ENCODE peak calls at places on chromosome 12, in seven cellular contexts. One of them, this sample, is unnamed.

GRCh38 chr12:129606239-129606638 is 297.6 kb downstream of the TMEM132D start:
- DNase-seq in SK-N-SH: no peak
- DNase-seq in neural progenitor cell: no peak
- DNase-seq in neuronal stem cell: no peak
- DNase-seq in PC-3: no peak
- DNase-seq in fibroblast of lung: no peak
- DNase-seq in IMR-90: no peak
- DNase-seq in this sample: no peak

GRCh38 chr12:19550626-19551025 is 111.3 kb downstream of the AEBP2 start:
- DNase-seq in neuronal stem cell: no peak
- DNase-seq in SK-N-SH: no peak
- DNase-seq in fibroblast of lung: no peak
- DNase-seq in neural progenitor cell: no peak
- DNase-seq in IMR-90: no peak
- DNase-seq in PC-3: no peak
- DNase-seq in this sample: no peak

GRCh38 chr12:103858335-103858734 is 17.3 kb upstream of the NT5DC3 start:
- DNase-seq in PC-3: no peak
- DNase-seq in neural progenitor cell: no peak
- DNase-seq in fibroblast of lung: no peak
- DNase-seq in SK-N-SH: no peak
- DNase-seq in IMR-90: no peak
- DNase-seq in neuronal stem cell: no peak
- DNase-seq in this sample: no peak

GRCh38 chr12:78183854-78184253 is 353.2 kb downstream of the NAV3 start:
- DNase-seq in PC-3: no peak
- DNase-seq in IMR-90: peak; percentile 37
- DNase-seq in SK-N-SH: no peak
- DNase-seq in neural progenitor cell: no peak
- DNase-seq in neuronal stem cell: no peak
- DNase-seq in fibroblast of lung: peak; percentile 23
- DNase-seq in this sample: no peak

GRCh38 chr12:52506858-52507715 is 13.1 kb downstream of the KRT5 start:
- DNase-seq in SK-N-SH: peak; percentile 49
- DNase-seq in fibroblast of lung: peak; percentile 89
- DNase-seq in neural progenitor cell: peak; percentile 63
- DNase-seq in IMR-90: peak; percentile 65
- DNase-seq in neuronal stem cell: peak; percentile 15
- DNase-seq in PC-3: peak; percentile 72
- DNase-seq in this sample: peak; percentile 70

GRCh38 chr12:126198516-126198915 is 1133.3 kb downstream of the AACS start:
- DNase-seq in SK-N-SH: no peak
- DNase-seq in PC-3: no peak
- DNase-seq in IMR-90: no peak
- DNase-seq in neuronal stem cell: no peak
- DNase-seq in fibroblast of lung: no peak
- DNase-seq in neural progenitor cell: no peak
- DNase-seq in this sample: no peak

GRCh38 chr12:18895946-18896345 is 158.0 kb downstream of the CAPZA3 start:
- DNase-seq in IMR-90: no peak
- DNase-seq in fibroblast of lung: no peak
- DNase-seq in SK-N-SH: no peak
- DNase-seq in neural progenitor cell: peak; percentile 84
- DNase-seq in neuronal stem cell: peak; percentile 23
- DNase-seq in PC-3: no peak
- DNase-seq in this sample: no peak

GRCh38 chr12:48489012-48489411 is 6.7 kb downstream of the C12orf54 start:
- DNase-seq in neuronal stem cell: no peak
- DNase-seq in SK-N-SH: no peak
- DNase-seq in neural progenitor cell: no peak
- DNase-seq in fibroblast of lung: peak; percentile 27
- DNase-seq in IMR-90: peak; percentile 48
- DNase-seq in PC-3: no peak
- DNase-seq in this sample: no peak

GRCh38 chr12:62659457-62660295 is 193.1 kb downstream of the MON2 start:
- DNase-seq in IMR-90: no peak
- DNase-seq in neuronal stem cell: peak; percentile 48
- DNase-seq in SK-N-SH: no peak
- DNase-seq in neural progenitor cell: peak; percentile 81
- DNase-seq in fibroblast of lung: no peak
- DNase-seq in PC-3: no peak
- DNase-seq in this sample: no peak

GRCh38 chr12:108207791-108208730 is 79.0 kb downstream of the WSCD2 start:
- DNase-seq in fibroblast of lung: no peak
- DNase-seq in SK-N-SH: peak; percentile 31
- DNase-seq in neuronal stem cell: no peak
- DNase-seq in neural progenitor cell: no peak
- DNase-seq in PC-3: no peak
- DNase-seq in IMR-90: no peak
- DNase-seq in this sample: no peak

GRCh38 chr12:63066136-63066535 is 84.9 kb downstream of the AVPR1A start:
- DNase-seq in PC-3: no peak
- DNase-seq in neuronal stem cell: no peak
- DNase-seq in fibroblast of lung: no peak
- DNase-seq in SK-N-SH: no peak
- DNase-seq in IMR-90: no peak
- DNase-seq in neural progenitor cell: no peak
- DNase-seq in this sample: no peak

GRCh38 chr12:100498141-100498540 is 24.5 kb downstream of the NR1H4 start:
- DNase-seq in fibroblast of lung: no peak
- DNase-seq in neuronal stem cell: no peak
- DNase-seq in SK-N-SH: no peak
- DNase-seq in neural progenitor cell: no peak
- DNase-seq in PC-3: no peak
- DNase-seq in IMR-90: no peak
- DNase-seq in this sample: no peak

GRCh38 chr12:47346251-47347019 is 266.7 kb upstream of the AMIGO2 start:
- DNase-seq in SK-N-SH: no peak
- DNase-seq in fibroblast of lung: peak; percentile 53
- DNase-seq in neural progenitor cell: no peak
- DNase-seq in PC-3: no peak
- DNase-seq in IMR-90: no peak
- DNase-seq in neuronal stem cell: no peak
- DNase-seq in this sample: no peak

GRCh38 chr12:2267624-2268477 is 215.1 kb downstream of the CACNA1C start:
- DNase-seq in fibroblast of lung: peak; percentile 88
- DNase-seq in neuronal stem cell: no peak
- DNase-seq in neural progenitor cell: peak; percentile 68
- DNase-seq in SK-N-SH: no peak
- DNase-seq in IMR-90: peak; percentile 54
- DNase-seq in PC-3: no peak
- DNase-seq in this sample: no peak

GRCh38 chr12:53971129-53971528 is 1.8 kb upstream of the HOXC11 start:
- DNase-seq in IMR-90: no peak
- DNase-seq in fibroblast of lung: no peak
- DNase-seq in SK-N-SH: no peak
- DNase-seq in neuronal stem cell: no peak
- DNase-seq in neural progenitor cell: no peak
- DNase-seq in PC-3: no peak
- DNase-seq in this sample: no peak

GRCh38 chr12:53972152-53972702 is 699 bp upstream of the HOXC11 start:
- DNase-seq in SK-N-SH: no peak
- DNase-seq in neuronal stem cell: no peak
- DNase-seq in PC-3: peak; percentile 80
- DNase-seq in IMR-90: no peak
- DNase-seq in fibroblast of lung: no peak
- DNase-seq in neural progenitor cell: no peak
- DNase-seq in this sample: no peak

GRCh38 chr12:53973093-53974042 is at the start of gene HOXC11:
- DNase-seq in neuronal stem cell: no peak
- DNase-seq in neural progenitor cell: no peak
- DNase-seq in IMR-90: no peak
- DNase-seq in fibroblast of lung: no peak
- DNase-seq in PC-3: peak; percentile 12
- DNase-seq in SK-N-SH: no peak
- DNase-seq in this sample: no peak

GRCh38 chr12:53971686-53972085 is 1.2 kb upstream of the HOXC11 start:
- DNase-seq in PC-3: no peak
- DNase-seq in fibroblast of lung: no peak
- DNase-seq in SK-N-SH: no peak
- DNase-seq in neural progenitor cell: no peak
- DNase-seq in neuronal stem cell: no peak
- DNase-seq in IMR-90: no peak
- DNase-seq in this sample: no peak

GRCh38 chr12:53972722-53973092 is 219 bp upstream of the HOXC11 start:
- DNase-seq in neural progenitor cell: no peak
- DNase-seq in neuronal stem cell: no peak
- DNase-seq in SK-N-SH: no peak
- DNase-seq in fibroblast of lung: no peak
- DNase-seq in PC-3: no peak
- DNase-seq in IMR-90: no peak
- DNase-seq in this sample: no peak
- H2AFZ ChIP-seq in neural progenitor cell: no peak overlapping the region
- H2AFZ ChIP-seq in neuronal stem cell: no peak overlapping the region
- H2AFZ ChIP-seq in SK-N-SH: no peak overlapping the region
- H2AFZ ChIP-seq in fibroblast of lung: no peak overlapping the region
- H2AFZ ChIP-seq in PC-3: peak overlapping the region; percentile 41
- H2AFZ ChIP-seq in IMR-90: no peak overlapping the region
- H2AFZ ChIP-seq in this sample: no peak overlapping the region

GRCh38 chr12:27276275-27276674 is 32.2 kb downstream of the STK38L start:
- DNase-seq in fibroblast of lung: no peak
- DNase-seq in PC-3: no peak
- DNase-seq in IMR-90: no peak
- DNase-seq in SK-N-SH: no peak
- DNase-seq in neural progenitor cell: peak; percentile 50
- DNase-seq in neuronal stem cell: no peak
- DNase-seq in this sample: no peak

GRCh38 chr12:27272375-27273028 is 28.4 kb downstream of the STK38L start:
- DNase-seq in neural progenitor cell: no peak
- DNase-seq in SK-N-SH: no peak
- DNase-seq in neuronal stem cell: no peak
- DNase-seq in fibroblast of lung: peak; percentile 63
- DNase-seq in IMR-90: no peak
- DNase-seq in PC-3: no peak
- DNase-seq in this sample: no peak

GRCh38 chr12:27270148-27270547 is 26.1 kb downstream of the STK38L start:
- DNase-seq in SK-N-SH: no peak
- DNase-seq in fibroblast of lung: no peak
- DNase-seq in IMR-90: no peak
- DNase-seq in PC-3: no peak
- DNase-seq in neural progenitor cell: no peak
- DNase-seq in neuronal stem cell: no peak
- DNase-seq in this sample: no peak

GRCh38 chr12:27274706-27275105 is 30.6 kb downstream of the STK38L start:
- DNase-seq in fibroblast of lung: peak; percentile 83
- DNase-seq in SK-N-SH: no peak
- DNase-seq in IMR-90: peak; percentile 31
- DNase-seq in neuronal stem cell: no peak
- DNase-seq in neural progenitor cell: no peak
- DNase-seq in PC-3: no peak
- DNase-seq in this sample: no peak

GRCh38 chr12:27273114-27273513 is 29.0 kb downstream of the STK38L start:
- DNase-seq in fibroblast of lung: no peak
- DNase-seq in SK-N-SH: no peak
- DNase-seq in neural progenitor cell: no peak
- DNase-seq in neuronal stem cell: no peak
- DNase-seq in IMR-90: no peak
- DNase-seq in PC-3: no peak
- DNase-seq in this sample: no peak
- H3K4me1 ChIP-seq in fibroblast of lung: peaks cover 4% of the 10 kb centered on the region
- H3K4me1 ChIP-seq in SK-N-SH: peaks cover 8% of the 10 kb centered on the region
- H3K4me1 ChIP-seq in neural progenitor cell: peaks cover 22% of the 10 kb centered on the region
- H3K4me1 ChIP-seq in neuronal stem cell: peaks cover 4% of the 10 kb centered on the region
- H3K4me1 ChIP-seq in IMR-90: peaks cover 10% of the 10 kb centered on the region
- H3K4me1 ChIP-seq in PC-3: peaks cover 12% of the 10 kb centered on the region
- H3K4me1 ChIP-seq in this sample: no peaks in the 10 kb centered on the region

DNA sequence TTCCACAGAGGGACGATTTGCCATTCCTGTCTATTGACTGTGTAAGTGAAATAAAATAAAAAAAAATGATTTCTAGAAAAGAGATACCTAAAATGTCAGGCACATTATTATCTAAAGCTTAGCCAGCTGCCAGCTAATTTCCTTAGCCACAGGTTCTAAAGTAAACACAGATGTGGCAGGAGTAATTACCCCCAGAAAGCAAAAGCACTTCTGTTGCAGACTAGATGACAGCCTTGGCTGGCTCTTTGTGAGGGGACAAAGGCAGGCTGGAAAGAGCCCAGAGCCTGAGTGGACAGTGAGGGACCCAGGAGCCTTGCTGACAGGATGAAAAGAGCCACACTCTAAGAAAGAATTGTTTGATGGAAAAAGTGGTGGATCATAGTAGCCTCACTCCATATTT is 418.1 kb downstream of the LRIG3 start:
- DNase-seq in SK-N-SH: no peak
- DNase-seq in IMR-90: peak; percentile 25
- DNase-seq in PC-3: no peak
- DNase-seq in neuronal stem cell: peak; percentile 61
- DNase-seq in fibroblast of lung: peak; percentile 69
- DNase-seq in neural progenitor cell: peak; percentile 85
- DNase-seq in this sample: no peak
- H3K4me2 ChIP-seq in SK-N-SH: no peak overlapping the region
- H3K4me2 ChIP-seq in IMR-90: no peak overlapping the region
- H3K4me2 ChIP-seq in PC-3: no peak overlapping the region
- H3K4me2 ChIP-seq in neuronal stem cell: no peak overlapping the region
- H3K4me2 ChIP-seq in fibroblast of lung: no peak overlapping the region
- H3K4me2 ChIP-seq in neural progenitor cell: peak overlapping the region; percentile 46
- H3K4me2 ChIP-seq in this sample: no peak overlapping the region

GRCh38 chr12:66066071-66066928 is 64.2 kb downstream of the LLPH start:
- DNase-seq in neural progenitor cell: peak; percentile 38
- DNase-seq in fibroblast of lung: peak; percentile 82
- DNase-seq in SK-N-SH: no peak
- DNase-seq in neuronal stem cell: no peak
- DNase-seq in IMR-90: peak; percentile 76
- DNase-seq in PC-3: no peak
- DNase-seq in this sample: no peak
- H2AFZ ChIP-seq in neural progenitor cell: no peak overlapping the region
- H2AFZ ChIP-seq in fibroblast of lung: no peak overlapping the region
- H2AFZ ChIP-seq in SK-N-SH: no peak overlapping the region
- H2AFZ ChIP-seq in neuronal stem cell: no peak overlapping the region
- H2AFZ ChIP-seq in IMR-90: peak overlapping the region; percentile 67
- H2AFZ ChIP-seq in PC-3: no peak overlapping the region
- H2AFZ ChIP-seq in this sample: no peak overlapping the region

GRCh38 chr12:21129906-21130305 is 1.1 kb upstream of the SLCO1B1 start:
- DNase-seq in IMR-90: no peak
- DNase-seq in SK-N-SH: no peak
- DNase-seq in fibroblast of lung: peak; percentile 33
- DNase-seq in neural progenitor cell: no peak
- DNase-seq in PC-3: no peak
- DNase-seq in neuronal stem cell: no peak
- DNase-seq in this sample: no peak
- H3K4me1 ChIP-seq in IMR-90: no peaks in the 10 kb centered on the region
- H3K4me1 ChIP-seq in SK-N-SH: no peaks in the 10 kb centered on the region
- H3K4me1 ChIP-seq in fibroblast of lung: no peaks in the 10 kb centered on the region
- H3K4me1 ChIP-seq in neural progenitor cell: no peaks in the 10 kb centered on the region
- H3K4me1 ChIP-seq in PC-3: no peaks in the 10 kb centered on the region
- H3K4me1 ChIP-seq in neuronal stem cell: no peaks in the 10 kb centered on the region
- H3K4me1 ChIP-seq in this sample: no peaks in the 10 kb centered on the region

This sample was measured in Karpas-422.